ENCODE peak calls at places on chromosome 15, in seven cellular contexts. R is uterus, B is PC-3, I is AG04450, X is AG09309, E is colonic mucosa, H is cardiac muscle cell. U is an unnamed sample.

GRCh38 chr15:62124953-62125263 is 40.2 kb downstream of the C2CD4B start:
- DNase-seq in E (no peak), R (no peak), H (no peak), B (no peak), I (no peak), X (no peak), U (no peak)

GRCh38 chr15:34246276-34247010 is 21.6 kb downstream of the EMC4 start:
- DNase-seq in I (no peak), H (no peak), X (no peak), E (no peak), B (no peak), R (no peak), U (no peak)

GRCh38 chr15:50452927-50453326 is 28.7 kb downstream of the USP8 start:
- DNase-seq in R (no peak), I (no peak), X (peak), H (no peak), B (no peak), E (no peak), U (no peak)

GRCh38 chr15:35167675-35168074 is 82.6 kb upstream of the NANOGP8 start:
- DNase-seq in R (no peak), H (no peak), X (no peak), B (no peak), E (no peak), I (no peak), U (no peak)

GRCh38 chr15:85667491-85668424 is 127.0 kb downstream of the KLHL25 start:
- DNase-seq in R (peak), X (peak), I (peak), B (peak), H (peak), E (peak), U (peak)

GRCh38 chr15:92839696-92840095 is 60.4 kb upstream of the CHD2 start:
- DNase-seq in I (no peak), X (no peak), E (no peak), H (no peak), R (no peak), B (no peak), U (no peak)

GRCh38 chr15:68550498-68551295 is 28.1 kb upstream of the CORO2B start:
- DNase-seq in X (no peak), B (peak), H (peak), E (peak), R (peak), I (no peak), U (no peak)

GRCh38 chr15:45149060-45149459 is 19.3 kb downstream of the DUOX1 start:
- DNase-seq in E (no peak), B (no peak), I (no peak), H (no peak), X (no peak), R (no peak), U (no peak)

GRCh38 chr15:40878785-40879184 is 4.8 kb upstream of the RHOV start:
- DNase-seq in H (no peak), I (no peak), R (no peak), E (peak), X (no peak), B (peak), U (peak)

GRCh38 chr15:52180196-52180835 is 10.9 kb downstream of the GNB5 start:
- DNase-seq in X (no peak), E (no peak), B (no peak), H (no peak), R (no peak), I (no peak), U (no peak)

GRCh38 chr15:68272797-68273271 is 4.7 kb upstream of the FEM1B start:
- DNase-seq in X (no peak), H (no peak), B (peak), I (no peak), E (no peak), R (peak), U (peak)

GRCh38 chr15:85581495-85581894 is 201.1 kb downstream of the AKAP13 start:
- DNase-seq in H (no peak), E (peak), I (no peak), X (no peak), R (peak), B (no peak), U (no peak)

GRCh38 chr15:35043380-35044095 is 41.6 kb downstream of the NANOGP8 start:
- DNase-seq in R (no peak), H (no peak), E (no peak), X (no peak), B (no peak), I (no peak), U (peak)

GRCh38 chr15:101379647-101380046 is 84.6 kb upstream of the SNRPA1 start:
- DNase-seq in B (no peak), I (no peak), H (no peak), R (no peak), E (no peak), X (no peak), U (no peak)

GRCh38 chr15:70426065-70426821 is 328.5 kb upstream of the TLE3 start:
- DNase-seq in E (no peak), H (no peak), I (no peak), R (no peak), X (no peak), B (peak), U (no peak)

GRCh38 chr15:59062985-59063384 is 42.0 kb upstream of the CCNB2 start:
- DNase-seq in I (no peak), E (no peak), X (no peak), H (no peak), R (no peak), B (no peak), U (peak)

GRCh38 chr15:31501536-31502157 is 175.0 kb downstream of the KLF13 start:
- DNase-seq in B (no peak), H (no peak), X (no peak), I (no peak), R (no peak), E (no peak), U (no peak)

GRCh38 chr15:92122259-92122658 is 268.8 kb downstream of the SLCO3A1 start:
- DNase-seq in B (no peak), X (no peak), R (no peak), E (no peak), H (no peak), I (no peak), U (no peak)

GRCh38 chr15:41661078-41661528 is 898 bp downstream of the MGA start:
- DNase-seq in H (no peak), E (no peak), I (no peak), B (peak), R (no peak), X (no peak), U (no peak)

GRCh38 chr15:90946538-90946937 is 8.1 kb upstream of the RCCD1 start:
- DNase-seq in R (no peak), E (no peak), X (no peak), B (no peak), I (no peak), H (no peak), U (no peak)

GRCh38 chr15:100808691-100809090 is 70.9 kb upstream of the ALDH1A3 start:
- DNase-seq in E (no peak), B (no peak), I (no peak), X (no peak), H (no peak), R (no peak), U (no peak)

GRCh38 chr15:68819451-68820204 is 1.1 kb downstream of the ANP32A start:
- DNase-seq in X (no peak), H (peak), E (peak), B (peak), R (peak), I (no peak), U (no peak)

GRCh38 chr15:87577336-87577735 is 679.2 kb downstream of the NTRK3 start:
- DNase-seq in E (no peak), H (no peak), X (no peak), R (no peak), I (no peak), B (no peak), U (no peak)
- H3K4me3 ChIP-seq in E (no peak), H (no peak), X (no peak), R (no peak), I (no peak), B (no peak), U (no peak)

GRCh38 chr15:37028609-37029287 is 71.6 kb downstream of the MEIS2 start:
- DNase-seq in B (no peak), E (no peak), X (peak), I (no peak), R (no peak), H (no peak), U (peak)
- H3K4me3 ChIP-seq in B (no peak), E (no peak), X (no peak), I (no peak), R (no peak), H (no peak), U (no peak)

GRCh38 chr15:80547264-80547663 is 143.1 kb downstream of the ARNT2 start:
- DNase-seq in H (no peak), B (no peak), E (no peak), I (no peak), X (no peak), R (no peak), U (no peak)

GRCh38 chr15:80549712-80550111 is 145.4 kb upstream of the ABHD17C start:
- DNase-seq in B (no peak), X (no peak), E (no peak), I (no peak), H (no peak), R (no peak), U (no peak)

GRCh38 chr15:80550219-80550909 is 144.7 kb upstream of the ABHD17C start:
- DNase-seq in E (no peak), X (peak), H (peak), I (peak), R (no peak), B (peak), U (peak)

GRCh38 chr15:80550910-80551265 is 144.2 kb upstream of the ABHD17C start:
- DNase-seq in I (no peak), H (no peak), R (no peak), B (peak), X (no peak), E (no peak), U (no peak)

DNA sequence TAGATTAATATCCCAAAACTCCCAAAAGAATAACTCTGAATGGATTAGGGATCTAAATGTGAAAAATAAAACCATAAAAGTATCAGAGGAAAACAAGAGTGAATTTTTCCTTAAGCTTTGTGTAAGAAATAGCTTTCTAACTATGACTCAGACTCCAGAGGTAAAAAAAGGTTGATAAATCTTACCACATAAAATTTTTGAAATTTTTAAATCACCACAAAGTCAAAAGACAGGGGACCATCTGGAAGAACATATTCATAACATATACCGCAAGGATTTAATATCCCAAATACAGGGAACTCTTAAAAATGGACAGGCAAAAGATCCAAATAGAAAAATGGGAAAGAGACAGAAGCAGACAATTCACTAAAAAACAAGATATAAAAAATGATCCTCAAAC is 145.0 kb downstream of the ARNT2 start:
- DNase-seq in X (peak), R (no peak), B (peak), E (no peak), I (peak), H (no peak), U (no peak)
- H3K4me3 ChIP-seq in X (peak), R (no peak), B (no peak), E (no peak), I (no peak), H (no peak), U (no peak)

DNA sequence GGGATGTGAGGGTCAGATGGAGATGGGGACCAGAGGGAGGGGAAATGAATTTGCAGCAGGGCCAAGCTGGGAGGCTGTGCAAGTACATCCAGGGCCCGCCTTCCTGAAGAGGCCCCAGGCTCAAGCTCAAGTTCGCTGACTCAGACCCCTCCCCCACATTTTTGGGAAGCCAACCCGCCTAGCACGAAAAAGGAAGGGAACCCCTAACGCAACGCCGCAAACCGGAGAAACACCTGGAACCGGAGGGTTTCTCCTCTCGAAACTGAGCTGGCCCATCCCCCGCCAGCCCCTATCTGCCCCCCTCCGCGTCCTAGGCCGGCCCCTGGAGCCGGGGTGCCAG is 624 bp downstream of the AP3B2 start:
- DNase-seq in I (no peak), X (no peak), B (no peak), E (no peak), R (peak), H (no peak), U (no peak)
- H3K4me3 ChIP-seq in I (peak), X (peak), B (peak), E (peak), R (no peak), H (peak), U (peak)

GRCh38 chr15:49227602-49228001 is 57.6 kb downstream of the GALK2 start:
- DNase-seq in E (no peak), R (no peak), I (no peak), B (no peak), X (no peak), H (no peak), U (no peak)

GRCh38 chr15:49235446-49236207 is 65.6 kb downstream of the GALK2 start:
- DNase-seq in B (peak), H (peak), I (peak), R (peak), E (peak), X (peak), U (peak)

GRCh38 chr15:49236869-49237268 is 66.8 kb downstream of the GALK2 start:
- DNase-seq in I (no peak), R (no peak), E (no peak), B (no peak), H (no peak), X (no peak), U (no peak)

GRCh38 chr15:49229922-49230321 is 59.9 kb downstream of the GALK2 start:
- DNase-seq in H (no peak), R (no peak), I (no peak), X (no peak), E (no peak), B (no peak), U (no peak)

DNA sequence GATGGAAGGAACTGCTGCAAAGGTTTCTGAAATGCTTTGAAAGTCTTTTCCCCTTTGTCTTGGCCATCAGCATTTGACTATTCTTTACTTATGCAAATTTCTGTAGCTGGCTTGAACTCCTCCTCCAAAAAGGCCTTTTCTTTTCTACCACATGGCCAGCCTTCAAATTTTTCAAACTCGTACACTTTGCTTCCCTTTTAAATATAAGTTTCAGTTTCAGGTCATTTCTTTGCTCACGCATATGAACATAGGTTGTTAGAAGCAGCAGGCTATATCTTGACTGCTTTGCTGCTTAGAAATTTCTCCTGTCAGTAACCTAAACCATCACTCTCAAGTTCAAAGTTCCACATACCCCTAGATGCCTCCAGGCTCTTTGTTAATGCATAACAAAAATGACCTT is 62.4 kb downstream of the GALK2 start:
- DNase-seq in I (no peak), X (no peak), R (no peak), E (no peak), H (no peak), B (no peak), U (no peak)
- H3K4me3 ChIP-seq in I (no peak), X (no peak), R (no peak), E (no peak), H (no peak), B (no peak), U (no peak)

GRCh38 chr15:64703632-64703959 is 71.8 kb downstream of the RBPMS2 start:
- DNase-seq in B (no peak), R (no peak), I (no peak), E (no peak), X (no peak), H (no peak), U (no peak)

GRCh38 chr15:64702816-64703631 is 72.4 kb downstream of the RBPMS2 start:
- DNase-seq in H (peak), B (peak), I (peak), R (peak), X (no peak), E (peak), U (peak)

GRCh38 chr15:64701482-64701881 is 73.9 kb downstream of the RBPMS2 start:
- DNase-seq in H (no peak), E (no peak), I (no peak), R (no peak), X (no peak), B (no peak), U (no peak)

GRCh38 chr15:64699767-64700388 is 75.5 kb downstream of the RBPMS2 start:
- DNase-seq in E (no peak), H (peak), R (no peak), I (no peak), B (no peak), X (no peak), U (no peak)

GRCh38 chr15:64701051-64701450 is 74.3 kb downstream of the RBPMS2 start:
- DNase-seq in R (no peak), H (no peak), B (no peak), E (no peak), X (no peak), I (no peak), U (no peak)
- H3K4me3 ChIP-seq in R (no peak), H (peak), B (no peak), E (no peak), X (no peak), I (peak), U (peak)

U was measured in skeletal muscle cell.